ENCODE peak calls at places on chromosomes 2 and 18, in four cellular contexts. M is astrocyte of the spinal cord, X is hepatocyte, I is kidney epithelial cell. J is an unnamed sample.

GRCh38 chr2:237156131-237156856 is 70.6 kb downstream of the COPS8 start:
- DNase-seq in M (peak), X (peak), I (peak), J (no peak)

GRCh38 chr2:20135631-20136050 is 84.2 kb upstream of the LAPTM4A start:
- DNase-seq in M (peak), X (peak), I (no peak), J (no peak)

GRCh38 chr2:236014408-236015131 is 153.6 kb downstream of the GBX2 start:
- DNase-seq in M (peak), X (no peak), I (no peak), J (no peak)

GRCh38 chr18:44098551-44099098 is 582.1 kb upstream of the SETBP1 start:
- DNase-seq in M (peak), X (no peak), I (no peak), J (no peak)

GRCh38 chr2:220165401-220165800 is 538.0 kb downstream of the SLC4A3 start:
- DNase-seq in M (no peak), X (peak), I (no peak), J (no peak)

GRCh38 chr2:54669677-54670484 is 53.6 kb upstream of the EML6 start:
- DNase-seq in M (no peak), X (peak), I (no peak), J (peak)

GRCh38 chr2:2809771-2810170 is 478.7 kb upstream of the MYT1L start:
- DNase-seq in M (no peak), X (no peak), I (no peak), J (no peak)

GRCh38 chr2:121480826-121481225 is 49.9 kb upstream of the RNU4ATAC start:
- DNase-seq in M (peak), X (peak), I (no peak), J (peak)

GRCh38 chr2:147709655-147710054 is 135.2 kb upstream of the ACVR2A start:
- DNase-seq in M (no peak), X (no peak), I (no peak), J (no peak)

GRCh38 chr2:170122883-170123547 is 54.9 kb upstream of the MYO3B start:
- DNase-seq in M (peak), X (no peak), I (peak), J (no peak)

GRCh38 chr2:140454717-140455116 is 1674.5 kb upstream of the NXPH2 start:
- DNase-seq in M (peak), X (no peak), I (peak), J (peak)

GRCh38 chr18:9823805-9824473 is 61.8 kb upstream of the TXNDC2 start:
- DNase-seq in M (peak), X (no peak), I (no peak), J (no peak)

GRCh38 chr2:105640241-105640640 is 104.5 kb upstream of the NCK2 start:
- DNase-seq in M (no peak), X (no peak), I (no peak), J (no peak)

GRCh38 chr2:134581877-134582546 is 136.8 kb downstream of the TMEM163 start:
- DNase-seq in M (no peak), X (no peak), I (no peak), J (no peak)

GRCh38 chr2:64401501-64401880 is 52.5 kb upstream of the LGALSL start:
- DNase-seq in M (no peak), X (peak), I (no peak), J (no peak)

GRCh38 chr2:70871398-70872211 is 36.0 kb upstream of the CD207 start:
- DNase-seq in M (peak), X (peak), I (peak), J (no peak)

GRCh38 chr2:98496750-98497493 is 52.3 kb downstream of the INPP4A start:
- DNase-seq in M (no peak), X (no peak), I (no peak), J (no peak)

GRCh38 chr2:111975053-111975552 is 76.7 kb downstream of the MERTK start:
- DNase-seq in M (peak), X (peak), I (peak), J (peak)

GRCh38 chr2:223944166-223944703 is 900 bp downstream of the WDFY1 start:
- DNase-seq in M (peak), X (peak), I (no peak), J (no peak)

GRCh38 chr2:114128725-114129124 is 238.8 kb downstream of the ACTR3 start:
- DNase-seq in M (no peak), X (no peak), I (no peak), J (no peak)

GRCh38 chr2:128321421-128321775 is 2.7 kb upstream of the HS6ST1 start:
- DNase-seq in M (no peak), X (no peak), I (no peak), J (no peak)

GRCh38 chr2:127175406-127175805 is 44.7 kb downstream of the CYP27C1 start:
- DNase-seq in M (no peak), X (peak), I (no peak), J (no peak)

GRCh38 chr2:62152000-62152399 is 43.9 kb upstream of the B3GNT2 start:
- DNase-seq in M (peak), X (peak), I (no peak), J (no peak)

GRCh38 chr2:120477198-120477597 is 131.3 kb downstream of the INHBB start:
- DNase-seq in M (no peak), X (no peak), I (no peak), J (no peak)

GRCh38 chr2:111202266-111203040 is 81.7 kb downstream of the BCL2L11 start:
- DNase-seq in M (peak), X (no peak), I (no peak), J (no peak)

GRCh38 chr2:217436386-217436785 is 566.4 kb downstream of the TNS1 start:
- DNase-seq in M (no peak), X (no peak), I (no peak), J (no peak)

GRCh38 chr18:60549338-60549960 is 176.9 kb upstream of the MC4R start:
- DNase-seq in M (peak), X (peak), I (peak), J (peak)

GRCh38 chr2:13021470-13021957 is 304.8 kb downstream of the TRIB2 start:
- DNase-seq in M (no peak), X (no peak), I (no peak), J (no peak)

GRCh38 chr2:98704499-98705332 is 26.2 kb downstream of the MGAT4A start:
- DNase-seq in M (no peak), X (peak), I (no peak), J (no peak)

GRCh38 chr2:235833971-235834620 is 334.1 kb downstream of the GBX2 start:
- DNase-seq in M (no peak), X (no peak), I (no peak), J (no peak)

GRCh38 chr2:151042938-151043337 is 218.7 kb downstream of the RBM43 start:
- DNase-seq in M (no peak), X (no peak), I (no peak), J (no peak)

GRCh38 chr2:207157727-207158126 is 8.0 kb downstream of the KLF7 start:
- DNase-seq in M (no peak), X (no peak), I (no peak), J (no peak)

GRCh38 chr2:96024336-96025106 is 10.2 kb downstream of the GPAT2 start:
- DNase-seq in M (no peak), X (no peak), I (no peak), J (no peak)
- H3K4me3 ChIP-seq in M (no peak), X (no peak), I (no peak), J (no peak)

GRCh38 chr2:66494708-66495107 is 59.8 kb downstream of the MEIS1 start:
- DNase-seq in M (peak), X (no peak), I (peak), J (no peak)

GRCh38 chr2:66498597-66498910 is 63.6 kb downstream of the MEIS1 start:
- DNase-seq in M (no peak), X (no peak), I (no peak), J (no peak)

GRCh38 chr2:66495788-66496640 is 61.1 kb downstream of the MEIS1 start:
- DNase-seq in M (peak), X (peak), I (peak), J (peak)

GRCh38 chr2:66497706-66498596 is 63.0 kb downstream of the MEIS1 start:
- DNase-seq in M (no peak), X (no peak), I (no peak), J (no peak)

DNA sequence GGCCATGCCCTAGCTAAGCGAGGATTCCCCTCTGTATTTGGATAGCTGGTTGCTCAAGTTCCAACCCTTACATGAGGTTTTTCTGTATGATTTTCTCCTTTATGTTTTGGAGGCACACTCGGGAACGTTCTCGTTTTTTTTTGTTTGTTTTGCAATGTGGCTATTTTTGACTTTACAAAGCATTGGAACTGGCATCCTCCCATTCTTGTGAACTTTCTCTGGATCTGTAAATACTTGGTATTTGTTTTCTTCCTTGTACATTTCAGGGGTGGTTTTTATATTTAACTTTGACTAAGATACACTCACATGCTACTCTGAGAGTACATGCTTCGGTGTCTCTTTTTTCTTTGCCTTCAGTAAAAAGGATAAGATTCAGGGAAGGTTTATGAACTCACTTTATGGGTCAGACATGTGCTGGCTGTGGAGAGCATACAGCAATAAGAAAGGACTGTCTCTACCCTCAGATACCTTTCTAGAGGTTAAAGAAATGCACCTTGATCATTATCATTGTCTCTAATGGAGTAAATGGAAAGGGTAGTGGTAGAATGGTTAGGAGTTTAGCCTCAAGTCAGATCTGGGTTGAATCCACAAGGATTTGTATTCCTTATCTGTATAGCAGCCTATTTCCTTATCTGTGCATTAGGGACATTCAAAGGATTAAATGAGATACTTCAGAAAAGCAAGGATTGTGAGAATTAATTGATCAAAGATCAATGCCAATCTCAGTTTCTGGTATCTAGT is 61.9 kb downstream of the MEIS1 start:
- DNase-seq in M (no peak), X (no peak), I (no peak), J (no peak)
- H3K4me3 ChIP-seq in M (no peak), X (no peak), I (no peak), J (no peak)

GRCh38 chr2:208183937-208184336 is 5.9 kb downstream of the C2orf80 start:
- DNase-seq in M (no peak), X (no peak), I (no peak), J (no peak)
- H3K4me3 ChIP-seq in M (no peak), X (no peak), I (no peak), J (no peak)

DNA sequence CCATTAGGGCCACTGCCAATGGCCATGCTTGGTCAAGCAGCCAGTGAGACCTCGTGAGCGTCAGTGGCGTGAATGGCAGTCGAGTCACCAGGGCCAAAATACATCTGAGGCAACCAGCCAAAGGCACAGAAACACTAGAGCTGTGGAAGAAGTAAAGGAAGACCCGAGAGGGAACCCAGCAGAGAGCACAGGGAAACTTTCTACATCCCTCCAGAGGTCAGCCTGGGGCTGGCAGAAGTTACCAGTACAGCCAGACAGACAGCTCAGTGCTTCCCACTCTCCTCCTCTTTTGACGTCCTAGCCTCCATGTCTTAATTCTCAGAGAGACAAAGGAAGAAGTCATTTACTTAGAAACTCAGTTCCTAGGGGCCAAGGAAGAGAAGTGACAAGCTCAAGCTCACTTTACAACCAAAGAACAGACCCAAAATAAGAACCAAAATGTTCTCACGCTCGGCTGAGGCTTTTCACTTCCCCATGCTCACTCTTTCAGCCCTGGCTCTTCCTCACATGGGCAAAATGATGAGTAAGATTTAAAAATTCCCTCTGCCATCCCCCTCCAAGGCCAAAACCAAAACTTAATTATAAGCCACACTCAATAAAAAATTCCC is 8.7 kb downstream of the CYRIA start:
- DNase-seq in M (no peak), X (no peak), I (no peak), J (no peak)
- H3K4me3 ChIP-seq in M (no peak), X (no peak), I (no peak), J (no peak)

GRCh38 chr2:197893403-197894177 is 89.2 kb downstream of the PLCL1 start:
- DNase-seq in M (no peak), X (no peak), I (no peak), J (no peak)
- H3K4me3 ChIP-seq in M (no peak), X (no peak), I (no peak), J (no peak)